ENCODE peak calls at places on chromosomes 2 and 18, in seven cellular contexts. One of them, this sample, is unnamed.

GRCh38 chr2:18940184-18940583 is 350.8 kb upstream of the NT5C1B start:
- DNase-seq in K562: no peak
- DNase-seq in HCT116: no peak
- DNase-seq in HepG2: no peak
- DNase-seq in SK-N-SH: no peak
- DNase-seq in GM12878: peak
- DNase-seq in H1: no peak
- DNase-seq in this sample: no peak

GRCh38 chr18:75253784-75254183 is 43.2 kb downstream of the TSHZ1 start:
- DNase-seq in K562: no peak
- DNase-seq in HCT116: no peak
- DNase-seq in HepG2: no peak
- DNase-seq in SK-N-SH: peak
- DNase-seq in GM12878: no peak
- DNase-seq in H1: no peak
- DNase-seq in this sample: no peak

GRCh38 chr2:110869472-110870446 is 137.4 kb downstream of the ACOXL start:
- DNase-seq in K562: no peak
- DNase-seq in HCT116: peak
- DNase-seq in HepG2: no peak
- DNase-seq in SK-N-SH: peak
- DNase-seq in GM12878: no peak
- DNase-seq in H1: no peak
- DNase-seq in this sample: no peak

GRCh38 chr18:76459687-76460350 is 35.2 kb downstream of the ZNF516 start:
- DNase-seq in K562: no peak
- DNase-seq in HCT116: peak
- DNase-seq in HepG2: no peak
- DNase-seq in SK-N-SH: no peak
- DNase-seq in GM12878: no peak
- DNase-seq in H1: no peak
- DNase-seq in this sample: no peak

GRCh38 chr2:218895758-218896500 is 15.3 kb downstream of the WNT10A start:
- DNase-seq in K562: no peak
- DNase-seq in HCT116: no peak
- DNase-seq in HepG2: no peak
- DNase-seq in SK-N-SH: no peak
- DNase-seq in GM12878: peak
- DNase-seq in H1: no peak
- DNase-seq in this sample: no peak

GRCh38 chr18:69002233-69002632 is 204.4 kb downstream of the CCDC102B start:
- DNase-seq in K562: no peak
- DNase-seq in HCT116: peak
- DNase-seq in HepG2: peak
- DNase-seq in SK-N-SH: peak
- DNase-seq in GM12878: no peak
- DNase-seq in H1: no peak
- DNase-seq in this sample: no peak

GRCh38 chr2:22867921-22868320 is 517.1 kb upstream of the KLHL29 start:
- DNase-seq in K562: no peak
- DNase-seq in HCT116: no peak
- DNase-seq in HepG2: no peak
- DNase-seq in SK-N-SH: no peak
- DNase-seq in GM12878: no peak
- DNase-seq in H1: no peak
- DNase-seq in this sample: no peak

GRCh38 chr2:62573137-62573731 is 67.2 kb upstream of the TMEM17 start:
- DNase-seq in K562: no peak
- DNase-seq in HCT116: no peak
- DNase-seq in HepG2: no peak
- DNase-seq in SK-N-SH: no peak
- DNase-seq in GM12878: no peak
- DNase-seq in H1: no peak
- DNase-seq in this sample: no peak

GRCh38 chr2:3325458-3326181 is 52.0 kb downstream of the EIPR1 start:
- DNase-seq in K562: no peak
- DNase-seq in HCT116: no peak
- DNase-seq in HepG2: no peak
- DNase-seq in SK-N-SH: peak
- DNase-seq in GM12878: no peak
- DNase-seq in H1: no peak
- DNase-seq in this sample: no peak

GRCh38 chr2:96525211-96525507 is 11.4 kb upstream of the ARID5A start:
- DNase-seq in K562: no peak
- DNase-seq in HCT116: no peak
- DNase-seq in HepG2: no peak
- DNase-seq in SK-N-SH: no peak
- DNase-seq in GM12878: no peak
- DNase-seq in H1: no peak
- DNase-seq in this sample: no peak

GRCh38 chr2:96264656-96265348 is 995 bp downstream of the TMEM127 start:
- DNase-seq in K562: peak
- DNase-seq in HCT116: no peak
- DNase-seq in HepG2: peak
- DNase-seq in SK-N-SH: peak
- DNase-seq in GM12878: no peak
- DNase-seq in H1: no peak
- DNase-seq in this sample: peak

GRCh38 chr2:11573418-11574175 is 39.8 kb downstream of the GREB1 start:
- DNase-seq in K562: no peak
- DNase-seq in HCT116: no peak
- DNase-seq in HepG2: no peak
- DNase-seq in SK-N-SH: no peak
- DNase-seq in GM12878: no peak
- DNase-seq in H1: no peak
- DNase-seq in this sample: no peak

GRCh38 chr2:237734905-237735623 is 63.5 kb upstream of the RBM44 start:
- DNase-seq in K562: no peak
- DNase-seq in HCT116: no peak
- DNase-seq in HepG2: no peak
- DNase-seq in SK-N-SH: no peak
- DNase-seq in GM12878: no peak
- DNase-seq in H1: no peak
- DNase-seq in this sample: no peak

GRCh38 chr2:28038722-28039121 is 148.2 kb downstream of the BABAM2 start:
- DNase-seq in K562: no peak
- DNase-seq in HCT116: no peak
- DNase-seq in HepG2: no peak
- DNase-seq in SK-N-SH: no peak
- DNase-seq in GM12878: no peak
- DNase-seq in H1: no peak
- DNase-seq in this sample: no peak
- TF ChIP-seq JUND in K562: no peak
- TF ChIP-seq JUND in HCT116: no peak
- TF ChIP-seq JUND in HepG2: no peak
- TF ChIP-seq JUND in SK-N-SH: no peak
- TF ChIP-seq JUND in GM12878: no peak
- TF ChIP-seq JUND in H1: no peak
- TF ChIP-seq JUND in this sample: no peak

DNA sequence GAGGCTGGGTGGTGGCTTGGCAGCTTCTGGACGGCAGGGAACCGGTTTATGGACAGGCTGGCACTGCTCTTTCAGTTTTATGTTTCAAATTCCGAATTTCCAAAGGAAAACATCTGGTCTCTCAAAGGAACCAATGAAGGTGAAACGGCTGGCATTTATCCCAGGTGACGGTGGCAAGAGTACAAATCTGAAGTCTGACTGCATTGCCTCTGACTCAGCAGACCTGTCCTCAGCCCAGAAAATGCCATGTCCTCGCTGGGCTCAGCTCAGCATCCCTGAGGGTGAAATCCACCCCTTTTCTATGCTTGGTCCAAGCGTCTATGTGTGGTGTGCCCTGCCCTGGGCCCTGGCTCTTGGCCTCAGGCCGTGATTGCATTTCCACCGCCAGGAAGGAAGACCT is 38.1 kb downstream of the NAPG start:
- DNase-seq in K562: no peak
- DNase-seq in HCT116: no peak
- DNase-seq in HepG2: no peak
- DNase-seq in SK-N-SH: no peak
- DNase-seq in GM12878: no peak
- DNase-seq in H1: no peak
- DNase-seq in this sample: no peak
- TF ChIP-seq JUND in K562: no peak
- TF ChIP-seq JUND in HCT116: no peak
- TF ChIP-seq JUND in HepG2: no peak
- TF ChIP-seq JUND in SK-N-SH: no peak
- TF ChIP-seq JUND in GM12878: no peak
- TF ChIP-seq JUND in H1: no peak
- TF ChIP-seq JUND in this sample: no peak

GRCh38 chr2:197212344-197213262 is 98.0 kb downstream of the ANKRD44 start:
- DNase-seq in K562: no peak
- DNase-seq in HCT116: no peak
- DNase-seq in HepG2: no peak
- DNase-seq in SK-N-SH: no peak
- DNase-seq in GM12878: no peak
- DNase-seq in H1: no peak
- DNase-seq in this sample: no peak
- TF ChIP-seq JUND in K562: no peak
- TF ChIP-seq JUND in HCT116: no peak
- TF ChIP-seq JUND in HepG2: no peak
- TF ChIP-seq JUND in SK-N-SH: no peak
- TF ChIP-seq JUND in GM12878: no peak
- TF ChIP-seq JUND in H1: no peak
- TF ChIP-seq JUND in this sample: no peak

GRCh38 chr2:127420039-127420864 is 2.0 kb downstream of the PROC start:
- DNase-seq in K562: no peak
- DNase-seq in HCT116: no peak
- DNase-seq in HepG2: no peak
- DNase-seq in SK-N-SH: no peak
- DNase-seq in GM12878: no peak
- DNase-seq in H1: no peak
- DNase-seq in this sample: no peak

GRCh38 chr2:127417406-127417805 is 821 bp upstream of the PROC start:
- DNase-seq in K562: no peak
- DNase-seq in HCT116: no peak
- DNase-seq in HepG2: no peak
- DNase-seq in SK-N-SH: no peak
- DNase-seq in GM12878: no peak
- DNase-seq in H1: no peak
- DNase-seq in this sample: no peak

GRCh38 chr2:127419448-127420038 is 1.3 kb downstream of the PROC start:
- DNase-seq in K562: no peak
- DNase-seq in HCT116: no peak
- DNase-seq in HepG2: peak
- DNase-seq in SK-N-SH: no peak
- DNase-seq in GM12878: no peak
- DNase-seq in H1: no peak
- DNase-seq in this sample: no peak

GRCh38 chr2:127419112-127419430 is 844 bp downstream of the PROC start:
- DNase-seq in K562: no peak
- DNase-seq in HCT116: no peak
- DNase-seq in HepG2: no peak
- DNase-seq in SK-N-SH: no peak
- DNase-seq in GM12878: no peak
- DNase-seq in H1: no peak
- DNase-seq in this sample: no peak

DNA sequence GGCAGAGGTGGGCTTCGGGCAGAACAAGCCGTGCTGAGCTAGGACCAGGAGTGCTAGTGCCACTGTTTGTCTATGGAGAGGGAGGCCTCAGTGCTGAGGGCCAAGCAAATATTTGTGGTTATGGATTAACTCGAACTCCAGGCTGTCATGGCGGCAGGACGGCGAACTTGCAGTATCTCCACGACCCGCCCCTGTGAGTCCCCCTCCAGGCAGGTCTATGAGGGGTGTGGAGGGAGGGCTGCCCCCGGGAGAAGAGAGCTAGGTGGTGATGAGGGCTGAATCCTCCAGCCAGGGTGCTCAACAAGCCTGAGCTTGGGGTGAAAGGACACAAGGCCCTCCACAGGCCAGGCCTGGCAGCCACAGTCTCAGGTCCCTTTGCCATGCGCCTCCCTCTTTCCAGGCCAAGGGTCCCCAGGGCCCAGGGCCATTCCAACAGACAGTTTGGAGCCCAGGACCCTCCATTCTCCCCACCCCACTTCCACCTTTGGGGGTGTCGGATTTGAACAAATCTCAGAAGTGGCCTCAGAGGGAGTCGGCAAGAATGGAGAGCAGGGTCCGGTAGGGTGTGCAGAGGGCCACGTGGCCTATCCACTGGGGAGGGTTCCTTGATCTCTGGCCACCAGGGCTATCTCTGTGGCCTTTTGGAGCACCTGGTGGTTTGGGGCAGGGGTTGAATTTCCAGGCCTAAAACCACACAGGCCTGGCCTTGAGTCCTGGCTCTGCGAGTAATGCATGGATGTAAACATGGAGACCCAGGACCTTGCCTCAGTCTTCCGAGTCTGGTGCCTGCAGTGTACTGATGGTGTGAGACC is at the start of gene PROC:
- DNase-seq in K562: no peak
- DNase-seq in HCT116: no peak
- DNase-seq in HepG2: peak
- DNase-seq in SK-N-SH: no peak
- DNase-seq in GM12878: no peak
- DNase-seq in H1: no peak
- DNase-seq in this sample: no peak
- TF ChIP-seq JUND in K562: no peak
- TF ChIP-seq JUND in HCT116: no peak
- TF ChIP-seq JUND in HepG2: no peak
- TF ChIP-seq JUND in SK-N-SH: no peak
- TF ChIP-seq JUND in GM12878: no peak
- TF ChIP-seq JUND in H1: no peak
- TF ChIP-seq JUND in this sample: no peak

GRCh38 chr2:240627736-240628506 is 2.6 kb downstream of the GPR35 start:
- DNase-seq in K562: no peak
- DNase-seq in HCT116: no peak
- DNase-seq in HepG2: no peak
- DNase-seq in SK-N-SH: peak
- DNase-seq in GM12878: no peak
- DNase-seq in H1: no peak
- DNase-seq in this sample: no peak
- TF ChIP-seq JUND in K562: no peak
- TF ChIP-seq JUND in HCT116: no peak
- TF ChIP-seq JUND in HepG2: no peak
- TF ChIP-seq JUND in SK-N-SH: no peak
- TF ChIP-seq JUND in GM12878: no peak
- TF ChIP-seq JUND in H1: no peak
- TF ChIP-seq JUND in this sample: no peak

DNA sequence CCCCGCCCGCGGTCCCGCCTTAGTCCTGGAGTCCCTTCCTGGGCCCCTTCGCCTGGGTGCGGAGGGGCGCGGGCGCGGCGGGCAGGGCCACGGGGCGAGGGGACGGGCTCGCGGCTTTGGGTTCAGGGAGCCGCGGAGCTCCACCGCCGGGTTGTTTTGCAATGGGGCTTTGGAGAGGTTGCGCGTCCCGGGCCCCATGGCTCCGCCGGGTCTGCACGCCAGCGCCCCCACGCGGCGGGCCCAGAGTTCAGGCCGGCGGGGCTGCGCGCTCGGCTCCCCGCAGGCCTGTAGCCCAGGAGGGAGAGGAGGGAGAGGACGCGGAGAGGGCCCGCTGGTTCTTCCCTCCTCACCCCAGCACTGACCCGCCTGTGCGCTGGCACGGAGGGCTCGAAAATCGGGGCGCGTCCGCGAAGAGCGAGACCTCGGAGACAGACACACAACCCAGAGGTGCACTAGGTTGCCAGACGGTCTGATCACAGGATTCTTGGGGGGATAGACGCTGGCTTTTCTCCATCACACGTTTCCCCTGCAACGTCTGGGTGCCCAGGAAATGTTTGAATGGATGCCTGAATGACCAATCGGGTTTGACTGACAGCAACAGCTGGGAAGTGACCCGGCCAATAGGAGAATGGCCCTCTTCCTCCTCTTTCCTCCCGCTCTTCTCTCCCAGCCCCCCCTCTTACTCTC is 4.9 kb upstream of the SIX2 start:
- DNase-seq in K562: no peak
- DNase-seq in HCT116: no peak
- DNase-seq in HepG2: no peak
- DNase-seq in SK-N-SH: peak
- DNase-seq in GM12878: no peak
- DNase-seq in H1: peak
- DNase-seq in this sample: no peak
- TF ChIP-seq JUND in K562: no peak
- TF ChIP-seq JUND in HCT116: no peak
- TF ChIP-seq JUND in HepG2: no peak
- TF ChIP-seq JUND in SK-N-SH: no peak
- TF ChIP-seq JUND in GM12878: no peak
- TF ChIP-seq JUND in H1: no peak
- TF ChIP-seq JUND in this sample: no peak

This sample was measured in T47D.